ENCODE peak calls at places on chromosome 11, in ten cellular contexts. O is activated T-helper 1 cell treated with anti-CD3 and anti-CD28 coated beads, Interleukin-12 subunit alpha, Interleukin-12 subunit beta, Interleukin-2, Interleukin-4 antibody, amounts not matched to agents 30 ng/mL and 10 ng/mL and 1 ng/mL, durations not matched to agents 14 hours and 24 hours and 36 hours; V is HEK293T; I is non-pigmented ciliary epithelial cell; S is glutamatergic neuron; Q is stimulated activated CD8-positive, alpha-beta memory T cell treated with anti-CD3 and anti-CD28 coated beads, Interleukin-15, amount 100 ng/mL, for 48 hours; M is sciatic nerve; U is hypothalamus; K is activated CD4-positive, alpha-beta memory T cell treated with anti-CD3 and anti-CD28 coated beads, Interleukin-2, amount 10 ng/mL, durations not matched to agents 7 days and 5 days; J is amniotic stem cell. D is an unnamed sample.

GRCh38 chr11:10379433-10379832 is 74.6 kb downstream of the ADM start:
- DNase-seq in O (no peak), V (no peak), I (no peak), S (no peak), Q (no peak), M (no peak), U (no peak), K (no peak), J (peak), D (no peak)

GRCh38 chr11:14065153-14065552 is 102.6 kb downstream of the SPON1 start:
- DNase-seq in O (no peak), V (no peak), I (no peak), S (no peak), Q (no peak), M (no peak), U (no peak), K (no peak), J (no peak), D (no peak)

GRCh38 chr11:78040691-78041379 is 17.8 kb upstream of the KCTD14 start:
- DNase-seq in O (no peak), V (no peak), I (no peak), S (no peak), Q (no peak), M (no peak), U (no peak), K (peak), J (no peak), D (no peak)

GRCh38 chr11:65572356-65573043 is at the start of gene FAM89B:
- DNase-seq in O (peak), V (peak), I (no peak), S (peak), Q (peak), M (peak), U (peak), K (peak), J (peak), D (peak)

GRCh38 chr11:128695539-128696221 is 1.8 kb downstream of the FLI1 start:
- DNase-seq in O (peak), V (no peak), I (no peak), S (no peak), Q (no peak), M (no peak), U (no peak), K (peak), J (no peak), D (no peak)

GRCh38 chr11:61281581-61282250 is 13.4 kb downstream of the VWCE start:
- DNase-seq in O (no peak), V (peak), I (no peak), S (peak), Q (no peak), M (peak), U (no peak), K (peak), J (no peak), D (no peak)

GRCh38 chr11:108824601-108825000 is 159.7 kb downstream of the DDX10 start:
- DNase-seq in O (no peak), V (no peak), I (no peak), S (no peak), Q (no peak), M (no peak), U (no peak), K (no peak), J (no peak), D (no peak)

GRCh38 chr11:110962907-110963306 is 250.7 kb upstream of the ARHGAP20 start:
- DNase-seq in O (no peak), V (no peak), I (no peak), S (no peak), Q (no peak), M (no peak), U (no peak), K (no peak), J (no peak), D (no peak)

GRCh38 chr11:44633641-44634040 is 68.2 kb downstream of the CD82 start:
- DNase-seq in O (no peak), V (no peak), I (no peak), S (no peak), Q (no peak), M (peak), U (no peak), K (peak), J (no peak), D (no peak)

GRCh38 chr11:64449381-64450167 is 90.6 kb downstream of the RPS6KA4 start:
- DNase-seq in O (peak), V (peak), I (no peak), S (peak), Q (peak), M (peak), U (peak), K (peak), J (no peak), D (no peak)

GRCh38 chr11:117303101-117303500 is 12.0 kb downstream of the BACE1-AS start:
- DNase-seq in O (no peak), V (no peak), I (no peak), S (peak), Q (no peak), M (peak), U (no peak), K (no peak), J (no peak), D (no peak)

GRCh38 chr11:88411265-88411664 is 73.7 kb upstream of the CTSC start:
- DNase-seq in O (no peak), V (no peak), I (peak), S (no peak), Q (no peak), M (no peak), U (no peak), K (no peak), J (no peak), D (no peak)

GRCh38 chr11:61075891-61076290 is 26.4 kb upstream of the CD5 start:
- DNase-seq in O (no peak), V (no peak), I (peak), S (no peak), Q (no peak), M (no peak), U (no peak), K (no peak), J (no peak), D (no peak)

GRCh38 chr11:61111786-61112517 is 9.7 kb downstream of the CD5 start:
- DNase-seq in O (peak), V (no peak), I (no peak), S (no peak), Q (peak), M (no peak), U (no peak), K (peak), J (no peak), D (no peak)

GRCh38 chr11:99505319-99505718 is 484.6 kb downstream of the CNTN5 start:
- DNase-seq in O (no peak), V (no peak), I (peak), S (no peak), Q (no peak), M (no peak), U (no peak), K (no peak), J (no peak), D (no peak)

GRCh38 chr11:706957-707816 is 1.2 kb downstream of the EPS8L2 start:
- DNase-seq in O (no peak), V (no peak), I (no peak), S (no peak), Q (no peak), M (no peak), U (no peak), K (no peak), J (no peak), D (no peak)

GRCh38 chr11:2091786-2092463 is 47.3 kb downstream of the IGF2 start:
- DNase-seq in O (no peak), V (no peak), I (no peak), S (no peak), Q (no peak), M (peak), U (no peak), K (no peak), J (no peak), D (peak)

GRCh38 chr11:13955971-13956421 is 6.5 kb upstream of the SPON1 start:
- DNase-seq in O (peak), V (peak), I (no peak), S (peak), Q (no peak), M (peak), U (peak), K (peak), J (no peak), D (peak)

GRCh38 chr11:117583063-117583801 is 213.8 kb downstream of the DSCAML1 start:
- DNase-seq in O (no peak), V (no peak), I (no peak), S (peak), Q (no peak), M (peak), U (peak), K (no peak), J (no peak), D (peak)

GRCh38 chr11:61699737-61700160 is 19.6 kb downstream of the DAGLA start:
- DNase-seq in O (no peak), V (no peak), I (no peak), S (no peak), Q (no peak), M (peak), U (peak), K (no peak), J (no peak), D (peak)

GRCh38 chr11:134357545-134357839 is 25.7 kb downstream of the GLB1L2 start:
- DNase-seq in O (no peak), V (no peak), I (no peak), S (no peak), Q (no peak), M (no peak), U (no peak), K (no peak), J (no peak), D (no peak)

D was measured in breast epithelium.